ENCODE peak calls at places on chromosomes 4 and X, in five cellular contexts. One of them, this sample, is unnamed.
A peak's percentile ranks its signal among the peaks of the same experiment; 100 is the strongest.

GRCh38 chr4:129641179-129641578 is 545.2 kb downstream of the C4orf33 start:
- DNase-seq in HEK293T: peak; percentile 16
- DNase-seq in HepG2: peak; percentile 16
- DNase-seq in K562: no peak
- DNase-seq in GM12878: peak; percentile 8
- DNase-seq in this sample: peak; percentile 13

GRCh38 chr4:168674869-168675268 is 178.0 kb downstream of the PALLD start:
- DNase-seq in HEK293T: no peak
- DNase-seq in HepG2: no peak
- DNase-seq in K562: no peak
- DNase-seq in GM12878: no peak
- DNase-seq in this sample: no peak

GRCh38 chr4:2285665-2286381 is 23.9 kb upstream of the MXD4 start:
- DNase-seq in HEK293T: no peak
- DNase-seq in HepG2: no peak
- DNase-seq in K562: no peak
- DNase-seq in GM12878: no peak
- DNase-seq in this sample: no peak

GRCh38 chr4:57098945-57099344 is 11.2 kb downstream of the IGFBP7 start:
- DNase-seq in HEK293T: no peak
- DNase-seq in HepG2: no peak
- DNase-seq in K562: no peak
- DNase-seq in GM12878: no peak
- DNase-seq in this sample: no peak

GRCh38 chr4:83866821-83867220 is 330.9 kb downstream of the GPAT3 start:
- DNase-seq in HEK293T: no peak
- DNase-seq in HepG2: no peak
- DNase-seq in K562: no peak
- DNase-seq in GM12878: no peak
- DNase-seq in this sample: no peak

GRCh38 chr4:107349266-107349665 is 313.2 kb upstream of the DKK2 start:
- DNase-seq in HEK293T: peak; percentile 14
- DNase-seq in HepG2: no peak
- DNase-seq in K562: no peak
- DNase-seq in GM12878: no peak
- DNase-seq in this sample: peak; percentile 8

GRCh38 chr4:98352403-98352802 is 91.2 kb downstream of the RAP1GDS1 start:
- DNase-seq in HEK293T: no peak
- DNase-seq in HepG2: no peak
- DNase-seq in K562: no peak
- DNase-seq in GM12878: no peak
- DNase-seq in this sample: no peak

GRCh38 chr4:38800956-38801450 is 3.6 kb downstream of the TLR1 start:
- DNase-seq in HEK293T: no peak
- DNase-seq in HepG2: no peak
- DNase-seq in K562: no peak
- DNase-seq in GM12878: no peak
- DNase-seq in this sample: no peak

GRCh38 chrX:122220644-122221373 is 963.3 kb upstream of the GRIA3 start:
- DNase-seq in HEK293T: no peak
- DNase-seq in HepG2: no peak
- DNase-seq in K562: no peak
- DNase-seq in GM12878: no peak
- DNase-seq in this sample: no peak

GRCh38 chr4:97123573-97123972 is 1019.7 kb downstream of the STPG2 start:
- DNase-seq in HEK293T: no peak
- DNase-seq in HepG2: no peak
- DNase-seq in K562: no peak
- DNase-seq in GM12878: no peak
- DNase-seq in this sample: no peak

GRCh38 chr4:120130786-120131185 is 64.1 kb upstream of the MAD2L1 start:
- DNase-seq in HEK293T: no peak
- DNase-seq in HepG2: no peak
- DNase-seq in K562: no peak
- DNase-seq in GM12878: no peak
- DNase-seq in this sample: no peak

GRCh38 chr4:113636438-113636818 is 125.1 kb downstream of the CAMK2D start:
- DNase-seq in HEK293T: no peak
- DNase-seq in HepG2: peak; percentile 78
- DNase-seq in K562: no peak
- DNase-seq in GM12878: no peak
- DNase-seq in this sample: no peak

GRCh38 chr4:7420661-7421040 is 14.1 kb downstream of the PSAPL1 start:
- DNase-seq in HEK293T: no peak
- DNase-seq in HepG2: no peak
- DNase-seq in K562: no peak
- DNase-seq in GM12878: no peak
- DNase-seq in this sample: no peak

GRCh38 chrX:118802857-118803256 is 20.8 kb upstream of the ZCCHC12 start:
- DNase-seq in HEK293T: no peak
- DNase-seq in HepG2: no peak
- DNase-seq in K562: no peak
- DNase-seq in GM12878: no peak
- DNase-seq in this sample: no peak

GRCh38 chr4:48329976-48330375 is 11.4 kb upstream of the SLAIN2 start:
- DNase-seq in HEK293T: no peak
- DNase-seq in HepG2: no peak
- DNase-seq in K562: no peak
- DNase-seq in GM12878: no peak
- DNase-seq in this sample: no peak

GRCh38 chrX:78105944-78106650 is 2.0 kb downstream of the PGK1 start:
- DNase-seq in HEK293T: no peak
- DNase-seq in HepG2: no peak
- DNase-seq in K562: no peak
- DNase-seq in GM12878: no peak
- DNase-seq in this sample: no peak

GRCh38 chr4:36133658-36134057 is 110.7 kb downstream of the ARAP2 start:
- DNase-seq in HEK293T: no peak
- DNase-seq in HepG2: no peak
- DNase-seq in K562: no peak
- DNase-seq in GM12878: no peak
- DNase-seq in this sample: no peak

GRCh38 chrX:17812763-17813162 is 48.3 kb downstream of the RAI2 start:
- DNase-seq in HEK293T: peak; percentile 57
- DNase-seq in HepG2: no peak
- DNase-seq in K562: peak; percentile 33
- DNase-seq in GM12878: no peak
- DNase-seq in this sample: peak; percentile 38

GRCh38 chrX:119853449-119853848 is 686 bp upstream of the UPF3B start:
- DNase-seq in HEK293T: no peak
- DNase-seq in HepG2: no peak
- DNase-seq in K562: no peak
- DNase-seq in GM12878: no peak
- DNase-seq in this sample: no peak

GRCh38 chrX:154511761-154512160 is 4.3 kb downstream of the FAM3A start:
- DNase-seq in HEK293T: no peak
- DNase-seq in HepG2: no peak
- DNase-seq in K562: no peak
- DNase-seq in GM12878: no peak
- DNase-seq in this sample: no peak

GRCh38 chr4:38678078-38678477 is 14.1 kb downstream of the KLF3 start:
- DNase-seq in HEK293T: no peak
- DNase-seq in HepG2: no peak
- DNase-seq in K562: no peak
- DNase-seq in GM12878: no peak
- DNase-seq in this sample: no peak

GRCh38 chr4:6446538-6447451 is 25.6 kb downstream of the PPP2R2C start:
- DNase-seq in HEK293T: no peak
- DNase-seq in HepG2: no peak
- DNase-seq in K562: no peak
- DNase-seq in GM12878: no peak
- DNase-seq in this sample: no peak

GRCh38 chrX:56248492-56248891 is 16.3 kb downstream of the KLF8 start:
- DNase-seq in HEK293T: peak; percentile 63
- DNase-seq in HepG2: peak; percentile 5
- DNase-seq in K562: peak; percentile 27
- DNase-seq in GM12878: peak; percentile 40
- DNase-seq in this sample: peak; percentile 52

GRCh38 chrX:46333550-46333949 is 211.7 kb downstream of the ZNF674 start:
- DNase-seq in HEK293T: no peak
- DNase-seq in HepG2: no peak
- DNase-seq in K562: no peak
- DNase-seq in GM12878: no peak
- DNase-seq in this sample: no peak
- TF ChIP-seq FOXM1 in HEK293T: no peak
- TF ChIP-seq FOXM1 in HepG2: no peak
- TF ChIP-seq FOXM1 in K562: no peak
- TF ChIP-seq FOXM1 in GM12878: no peak
- TF ChIP-seq FOXM1 in this sample: no peak

GRCh38 chr4:3493720-3494492 is 30.8 kb downstream of the DOK7 start:
- DNase-seq in HEK293T: no peak
- DNase-seq in HepG2: no peak
- DNase-seq in K562: no peak
- DNase-seq in GM12878: no peak
- DNase-seq in this sample: no peak

GRCh38 chr4:3494501-3494900 is 31.4 kb downstream of the DOK7 start:
- DNase-seq in HEK293T: no peak
- DNase-seq in HepG2: no peak
- DNase-seq in K562: no peak
- DNase-seq in GM12878: no peak
- DNase-seq in this sample: no peak

GRCh38 chr4:3489451-3489962 is 26.4 kb downstream of the DOK7 start:
- DNase-seq in HEK293T: peak; percentile 45
- DNase-seq in HepG2: no peak
- DNase-seq in K562: no peak
- DNase-seq in GM12878: no peak
- DNase-seq in this sample: peak; percentile 65

GRCh38 chr4:3492741-3493719 is 29.9 kb downstream of the DOK7 start:
- DNase-seq in HEK293T: no peak
- DNase-seq in HepG2: no peak
- DNase-seq in K562: no peak
- DNase-seq in GM12878: no peak
- DNase-seq in this sample: peak; percentile 76

DNA sequence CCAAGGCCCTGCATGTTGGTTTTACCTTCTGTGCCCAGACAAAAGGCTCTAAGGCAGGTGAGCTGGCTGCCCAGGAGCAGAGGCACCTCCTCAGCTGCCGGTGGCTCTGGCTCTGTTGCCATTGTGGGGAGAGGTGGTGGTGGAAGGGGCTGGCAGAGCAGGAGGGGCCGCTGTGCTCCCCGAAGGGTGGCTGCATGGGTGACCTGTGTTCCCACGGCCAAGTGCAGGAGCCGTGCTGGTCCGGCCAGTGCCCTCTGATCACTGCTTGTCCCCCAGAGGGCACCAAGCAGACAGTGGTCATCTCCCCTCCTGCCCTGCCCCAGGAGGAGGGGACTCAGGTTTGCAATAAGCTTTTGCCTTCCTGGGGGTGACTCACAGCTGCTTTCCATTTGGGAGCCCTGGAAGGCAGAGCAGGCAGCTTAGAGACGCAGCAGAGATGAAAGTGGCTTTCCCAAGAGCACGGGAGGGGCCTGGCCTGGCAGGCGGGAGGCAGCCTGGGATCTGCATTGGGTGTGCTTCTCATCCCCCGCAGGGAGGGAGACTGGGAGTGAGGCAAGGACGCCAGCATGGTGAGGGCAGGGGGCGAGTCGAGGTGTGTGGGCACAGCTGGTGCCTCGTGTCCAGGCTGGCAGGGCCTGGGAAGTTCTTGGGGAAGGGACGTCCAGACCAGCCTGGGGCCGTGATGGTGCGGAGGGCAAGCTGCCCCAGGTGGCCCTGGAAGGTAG is 28.7 kb downstream of the DOK7 start:
- DNase-seq in HEK293T: no peak
- DNase-seq in HepG2: no peak
- DNase-seq in K562: no peak
- DNase-seq in GM12878: no peak
- DNase-seq in this sample: peak; percentile 76
- TF ChIP-seq FOXM1 in HEK293T: no peak
- TF ChIP-seq FOXM1 in HepG2: no peak
- TF ChIP-seq FOXM1 in K562: no peak
- TF ChIP-seq FOXM1 in GM12878: no peak
- TF ChIP-seq FOXM1 in this sample: no peak

DNA sequence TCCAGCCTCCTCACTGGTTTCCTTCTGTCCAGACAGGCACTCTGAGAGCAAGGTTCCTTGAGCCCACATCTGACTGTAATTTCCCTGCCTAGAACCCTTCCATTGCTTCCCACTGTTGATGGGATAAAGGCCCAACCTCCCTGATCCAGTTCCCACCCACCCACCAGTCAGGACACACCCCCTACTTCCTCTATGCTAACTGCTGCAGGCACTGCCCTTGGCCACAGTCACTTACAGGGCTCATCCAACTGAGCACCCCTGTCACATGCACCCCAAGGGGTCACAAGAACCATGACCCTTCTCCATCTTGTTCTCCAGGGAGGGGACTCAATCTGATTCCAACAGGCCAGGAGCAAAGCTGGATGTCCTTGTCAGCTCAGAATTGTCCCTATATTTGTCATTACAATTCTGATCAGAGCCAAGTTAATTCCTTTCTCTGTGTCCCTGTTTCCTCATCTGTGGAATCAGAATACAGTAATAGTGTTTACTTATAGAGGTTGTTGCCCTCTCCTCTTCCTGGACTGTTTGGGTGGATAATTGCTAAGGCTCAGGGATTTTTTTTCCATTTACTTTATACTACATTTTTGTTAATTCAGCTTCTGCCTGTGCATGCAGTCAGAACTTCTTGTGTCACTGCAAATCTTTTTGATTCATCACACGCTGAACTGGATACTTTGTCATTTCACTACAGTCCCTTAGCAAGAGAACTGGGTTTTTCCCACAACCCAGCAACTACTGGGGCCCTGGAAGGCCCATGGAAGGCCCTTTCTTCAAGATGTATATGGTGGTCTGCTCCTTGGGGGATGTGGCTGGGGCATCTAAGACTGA is 105.6 kb upstream of the MAMLD1 start:
- DNase-seq in HEK293T: no peak
- DNase-seq in HepG2: no peak
- DNase-seq in K562: no peak
- DNase-seq in GM12878: no peak
- DNase-seq in this sample: no peak
- TF ChIP-seq FOXM1 in HEK293T: no peak
- TF ChIP-seq FOXM1 in HepG2: no peak
- TF ChIP-seq FOXM1 in K562: no peak
- TF ChIP-seq FOXM1 in GM12878: no peak
- TF ChIP-seq FOXM1 in this sample: no peak

GRCh38 chr4:91256043-91256442 is 1047.7 kb upstream of the GRID2 start:
- DNase-seq in HEK293T: no peak
- DNase-seq in HepG2: no peak
- DNase-seq in K562: no peak
- DNase-seq in GM12878: no peak
- DNase-seq in this sample: no peak

GRCh38 chr4:91258326-91258725 is 1045.4 kb upstream of the GRID2 start:
- DNase-seq in HEK293T: no peak
- DNase-seq in HepG2: no peak
- DNase-seq in K562: no peak
- DNase-seq in GM12878: no peak
- DNase-seq in this sample: no peak

GRCh38 chr4:91256751-91257150 is 1047.0 kb upstream of the GRID2 start:
- DNase-seq in HEK293T: no peak
- DNase-seq in HepG2: no peak
- DNase-seq in K562: no peak
- DNase-seq in GM12878: no peak
- DNase-seq in this sample: no peak

GRCh38 chr4:91257721-91258120 is 1046.0 kb upstream of the GRID2 start:
- DNase-seq in HEK293T: no peak
- DNase-seq in HepG2: no peak
- DNase-seq in K562: no peak
- DNase-seq in GM12878: no peak
- DNase-seq in this sample: no peak
- TF ChIP-seq FOXM1 in HEK293T: no peak
- TF ChIP-seq FOXM1 in HepG2: no peak
- TF ChIP-seq FOXM1 in K562: no peak
- TF ChIP-seq FOXM1 in GM12878: no peak
- TF ChIP-seq FOXM1 in this sample: no peak